ENCODE peak calls at places on chromosome 16, in ten cellular contexts. One of them, this sample, is unnamed.

GRCh38 chr16:85363881-85364280 is 249.2 kb upstream of the GSE1 start:
- DNase-seq in fibroblast of pulmonary artery: peak; percentile 67
- DNase-seq in heart left ventricle: no peak
- DNase-seq in neural progenitor cell: no peak
- DNase-seq in lung: no peak
- DNase-seq in glutamatergic neuron: no peak
- DNase-seq in fibroblast of lung: peak; percentile 95
- DNase-seq in dorsolateral prefrontal cortex: no peak
- DNase-seq in HFF-Myc: no peak
- DNase-seq in activated B cell treated with CpG ODN at 0.5 μM for 24 hours: no peak
- DNase-seq in this sample: no peak

GRCh38 chr16:29821663-29822115 is 1.4 kb downstream of the MVP start:
- DNase-seq in fibroblast of pulmonary artery: peak; percentile 75
- DNase-seq in heart left ventricle: peak; percentile 33
- DNase-seq in neural progenitor cell: no peak
- DNase-seq in lung: peak; percentile 74
- DNase-seq in glutamatergic neuron: no peak
- DNase-seq in fibroblast of lung: peak; percentile 80
- DNase-seq in dorsolateral prefrontal cortex: no peak
- DNase-seq in HFF-Myc: no peak
- DNase-seq in activated B cell treated with CpG ODN at 0.5 μM for 24 hours: no peak
- DNase-seq in this sample: no peak

GRCh38 chr16:87333101-87333500 is 15.9 kb upstream of the C16orf95 start:
- DNase-seq in fibroblast of pulmonary artery: no peak
- DNase-seq in heart left ventricle: no peak
- DNase-seq in neural progenitor cell: no peak
- DNase-seq in lung: no peak
- DNase-seq in glutamatergic neuron: peak; percentile 10
- DNase-seq in fibroblast of lung: no peak
- DNase-seq in dorsolateral prefrontal cortex: peak; percentile 73
- DNase-seq in HFF-Myc: no peak
- DNase-seq in activated B cell treated with CpG ODN at 0.5 μM for 24 hours: no peak
- DNase-seq in this sample: no peak

GRCh38 chr16:15795615-15796014 is 61.2 kb downstream of the MYH11 start:
- DNase-seq in fibroblast of pulmonary artery: no peak
- DNase-seq in heart left ventricle: no peak
- DNase-seq in neural progenitor cell: no peak
- DNase-seq in lung: no peak
- DNase-seq in glutamatergic neuron: no peak
- DNase-seq in fibroblast of lung: no peak
- DNase-seq in dorsolateral prefrontal cortex: no peak
- DNase-seq in HFF-Myc: no peak
- DNase-seq in activated B cell treated with CpG ODN at 0.5 μM for 24 hours: no peak
- DNase-seq in this sample: no peak

GRCh38 chr16:81608515-81609209 is 164.1 kb downstream of the CMIP start:
- DNase-seq in fibroblast of pulmonary artery: peak; percentile 74
- DNase-seq in heart left ventricle: peak; percentile 36
- DNase-seq in neural progenitor cell: peak; percentile 32
- DNase-seq in lung: no peak
- DNase-seq in glutamatergic neuron: no peak
- DNase-seq in fibroblast of lung: peak; percentile 62
- DNase-seq in dorsolateral prefrontal cortex: no peak
- DNase-seq in HFF-Myc: no peak
- DNase-seq in activated B cell treated with CpG ODN at 0.5 μM for 24 hours: no peak
- DNase-seq in this sample: no peak

GRCh38 chr16:49482690-49483089 is 109.1 kb downstream of the C16orf78 start:
- DNase-seq in fibroblast of pulmonary artery: no peak
- DNase-seq in heart left ventricle: no peak
- DNase-seq in neural progenitor cell: no peak
- DNase-seq in lung: no peak
- DNase-seq in glutamatergic neuron: peak; percentile 5
- DNase-seq in fibroblast of lung: no peak
- DNase-seq in dorsolateral prefrontal cortex: peak; percentile 15
- DNase-seq in HFF-Myc: no peak
- DNase-seq in activated B cell treated with CpG ODN at 0.5 μM for 24 hours: no peak
- DNase-seq in this sample: no peak

GRCh38 chr16:88543230-88543813 is 26.9 kb upstream of the ZC3H18 start:
- DNase-seq in fibroblast of pulmonary artery: no peak
- DNase-seq in heart left ventricle: no peak
- DNase-seq in neural progenitor cell: no peak
- DNase-seq in lung: no peak
- DNase-seq in glutamatergic neuron: no peak
- DNase-seq in fibroblast of lung: no peak
- DNase-seq in dorsolateral prefrontal cortex: no peak
- DNase-seq in HFF-Myc: no peak
- DNase-seq in activated B cell treated with CpG ODN at 0.5 μM for 24 hours: no peak
- DNase-seq in this sample: no peak

GRCh38 chr16:65024649-65025243 is 97.1 kb downstream of the CDH11 start:
- DNase-seq in fibroblast of pulmonary artery: peak; percentile 69
- DNase-seq in heart left ventricle: no peak
- DNase-seq in neural progenitor cell: no peak
- DNase-seq in lung: no peak
- DNase-seq in glutamatergic neuron: no peak
- DNase-seq in fibroblast of lung: no peak
- DNase-seq in dorsolateral prefrontal cortex: no peak
- DNase-seq in HFF-Myc: no peak
- DNase-seq in activated B cell treated with CpG ODN at 0.5 μM for 24 hours: no peak
- DNase-seq in this sample: no peak

GRCh38 chr16:84463221-84463620 is 41.2 kb downstream of the MEAK7 start:
- DNase-seq in fibroblast of pulmonary artery: no peak
- DNase-seq in heart left ventricle: no peak
- DNase-seq in neural progenitor cell: no peak
- DNase-seq in lung: no peak
- DNase-seq in glutamatergic neuron: no peak
- DNase-seq in fibroblast of lung: no peak
- DNase-seq in dorsolateral prefrontal cortex: peak; percentile 15
- DNase-seq in HFF-Myc: no peak
- DNase-seq in activated B cell treated with CpG ODN at 0.5 μM for 24 hours: no peak
- DNase-seq in this sample: no peak

GRCh38 chr16:15401972-15402371 is 6.4 kb downstream of the MPV17L start:
- DNase-seq in fibroblast of pulmonary artery: no peak
- DNase-seq in heart left ventricle: no peak
- DNase-seq in neural progenitor cell: no peak
- DNase-seq in lung: no peak
- DNase-seq in glutamatergic neuron: no peak
- DNase-seq in fibroblast of lung: no peak
- DNase-seq in dorsolateral prefrontal cortex: no peak
- DNase-seq in HFF-Myc: no peak
- DNase-seq in activated B cell treated with CpG ODN at 0.5 μM for 24 hours: no peak
- DNase-seq in this sample: no peak

GRCh38 chr16:27566417-27566816 is 16.5 kb downstream of the KATNIP start:
- DNase-seq in fibroblast of pulmonary artery: no peak
- DNase-seq in heart left ventricle: no peak
- DNase-seq in neural progenitor cell: no peak
- DNase-seq in lung: no peak
- DNase-seq in glutamatergic neuron: no peak
- DNase-seq in fibroblast of lung: no peak
- DNase-seq in dorsolateral prefrontal cortex: no peak
- DNase-seq in HFF-Myc: no peak
- DNase-seq in activated B cell treated with CpG ODN at 0.5 μM for 24 hours: no peak
- DNase-seq in this sample: no peak

GRCh38 chr16:87388818-87389134 is 3.4 kb upstream of the MAP1LC3B start:
- DNase-seq in fibroblast of pulmonary artery: no peak
- DNase-seq in heart left ventricle: no peak
- DNase-seq in neural progenitor cell: no peak
- DNase-seq in lung: no peak
- DNase-seq in glutamatergic neuron: no peak
- DNase-seq in fibroblast of lung: no peak
- DNase-seq in dorsolateral prefrontal cortex: no peak
- DNase-seq in HFF-Myc: no peak
- DNase-seq in activated B cell treated with CpG ODN at 0.5 μM for 24 hours: no peak
- DNase-seq in this sample: no peak

GRCh38 chr16:10562361-10562899 is 18.0 kb downstream of the EMP2 start:
- DNase-seq in fibroblast of pulmonary artery: no peak
- DNase-seq in heart left ventricle: no peak
- DNase-seq in neural progenitor cell: no peak
- DNase-seq in lung: no peak
- DNase-seq in glutamatergic neuron: no peak
- DNase-seq in fibroblast of lung: no peak
- DNase-seq in dorsolateral prefrontal cortex: no peak
- DNase-seq in HFF-Myc: no peak
- DNase-seq in activated B cell treated with CpG ODN at 0.5 μM for 24 hours: no peak
- DNase-seq in this sample: no peak

GRCh38 chr16:1839554-1839953 is 12.5 kb downstream of the FAHD1 start:
- DNase-seq in fibroblast of pulmonary artery: peak; percentile 54
- DNase-seq in heart left ventricle: no peak
- DNase-seq in neural progenitor cell: no peak
- DNase-seq in lung: no peak
- DNase-seq in glutamatergic neuron: no peak
- DNase-seq in fibroblast of lung: peak; percentile 82
- DNase-seq in dorsolateral prefrontal cortex: no peak
- DNase-seq in HFF-Myc: peak; percentile 57
- DNase-seq in activated B cell treated with CpG ODN at 0.5 μM for 24 hours: no peak
- DNase-seq in this sample: peak; percentile 18

GRCh38 chr16:11615756-11616447 is 29.2 kb upstream of the LITAF start:
- DNase-seq in fibroblast of pulmonary artery: no peak
- DNase-seq in heart left ventricle: no peak
- DNase-seq in neural progenitor cell: no peak
- DNase-seq in lung: no peak
- DNase-seq in glutamatergic neuron: no peak
- DNase-seq in fibroblast of lung: no peak
- DNase-seq in dorsolateral prefrontal cortex: no peak
- DNase-seq in HFF-Myc: no peak
- DNase-seq in activated B cell treated with CpG ODN at 0.5 μM for 24 hours: no peak
- DNase-seq in this sample: no peak

GRCh38 chr16:83953796-83954576 is 946 bp downstream of the OSGIN1 start:
- DNase-seq in fibroblast of pulmonary artery: peak; percentile 40
- DNase-seq in heart left ventricle: no peak
- DNase-seq in neural progenitor cell: peak; percentile 54
- DNase-seq in lung: no peak
- DNase-seq in glutamatergic neuron: no peak
- DNase-seq in fibroblast of lung: peak; percentile 23
- DNase-seq in dorsolateral prefrontal cortex: no peak
- DNase-seq in HFF-Myc: no peak
- DNase-seq in activated B cell treated with CpG ODN at 0.5 μM for 24 hours: no peak
- DNase-seq in this sample: no peak

GRCh38 chr16:10335681-10336080 is 50.2 kb upstream of the ATF7IP2 start:
- DNase-seq in fibroblast of pulmonary artery: no peak
- DNase-seq in heart left ventricle: no peak
- DNase-seq in neural progenitor cell: no peak
- DNase-seq in lung: no peak
- DNase-seq in glutamatergic neuron: no peak
- DNase-seq in fibroblast of lung: no peak
- DNase-seq in dorsolateral prefrontal cortex: no peak
- DNase-seq in HFF-Myc: no peak
- DNase-seq in activated B cell treated with CpG ODN at 0.5 μM for 24 hours: no peak
- DNase-seq in this sample: no peak

GRCh38 chr16:65846210-65846602 is 520.3 kb upstream of the CDH5 start:
- DNase-seq in fibroblast of pulmonary artery: no peak
- DNase-seq in heart left ventricle: no peak
- DNase-seq in neural progenitor cell: no peak
- DNase-seq in lung: no peak
- DNase-seq in glutamatergic neuron: no peak
- DNase-seq in fibroblast of lung: no peak
- DNase-seq in dorsolateral prefrontal cortex: no peak
- DNase-seq in HFF-Myc: no peak
- DNase-seq in activated B cell treated with CpG ODN at 0.5 μM for 24 hours: no peak
- DNase-seq in this sample: no peak

GRCh38 chr16:85785927-85786326 is 13.4 kb downstream of the EMC8 start:
- DNase-seq in fibroblast of pulmonary artery: no peak
- DNase-seq in heart left ventricle: no peak
- DNase-seq in neural progenitor cell: no peak
- DNase-seq in lung: no peak
- DNase-seq in glutamatergic neuron: no peak
- DNase-seq in fibroblast of lung: peak; percentile 65
- DNase-seq in dorsolateral prefrontal cortex: no peak
- DNase-seq in HFF-Myc: no peak
- DNase-seq in activated B cell treated with CpG ODN at 0.5 μM for 24 hours: no peak
- DNase-seq in this sample: no peak

GRCh38 chr16:12558641-12559040 is 245.0 kb downstream of the CPPED1 start:
- DNase-seq in fibroblast of pulmonary artery: no peak
- DNase-seq in heart left ventricle: no peak
- DNase-seq in neural progenitor cell: no peak
- DNase-seq in lung: no peak
- DNase-seq in glutamatergic neuron: no peak
- DNase-seq in fibroblast of lung: no peak
- DNase-seq in dorsolateral prefrontal cortex: peak; percentile 32
- DNase-seq in HFF-Myc: no peak
- DNase-seq in activated B cell treated with CpG ODN at 0.5 μM for 24 hours: no peak
- DNase-seq in this sample: no peak

GRCh38 chr16:55056585-55057520 is 126.2 kb downstream of the IRX5 start:
- DNase-seq in fibroblast of pulmonary artery: no peak
- DNase-seq in heart left ventricle: peak; percentile 34
- DNase-seq in neural progenitor cell: peak; percentile 84
- DNase-seq in lung: no peak
- DNase-seq in glutamatergic neuron: peak; percentile 78
- DNase-seq in fibroblast of lung: no peak
- DNase-seq in dorsolateral prefrontal cortex: no peak
- DNase-seq in HFF-Myc: no peak
- DNase-seq in activated B cell treated with CpG ODN at 0.5 μM for 24 hours: no peak
- DNase-seq in this sample: no peak

GRCh38 chr16:69927056-69927757 is 23.9 kb upstream of the CLEC18A start:
- DNase-seq in fibroblast of pulmonary artery: peak; percentile 77
- DNase-seq in heart left ventricle: peak; percentile 83
- DNase-seq in neural progenitor cell: no peak
- DNase-seq in lung: no peak
- DNase-seq in glutamatergic neuron: peak; percentile 56
- DNase-seq in fibroblast of lung: peak; percentile 74
- DNase-seq in dorsolateral prefrontal cortex: no peak
- DNase-seq in HFF-Myc: no peak
- DNase-seq in activated B cell treated with CpG ODN at 0.5 μM for 24 hours: no peak
- DNase-seq in this sample: no peak
- TF ChIP-seq CTCF in fibroblast of pulmonary artery: no peak
- TF ChIP-seq CTCF in heart left ventricle: no peak
- TF ChIP-seq CTCF in neural progenitor cell: no peak
- TF ChIP-seq CTCF in lung: no peak
- TF ChIP-seq CTCF in glutamatergic neuron: no peak
- TF ChIP-seq CTCF in fibroblast of lung: no peak
- TF ChIP-seq CTCF in dorsolateral prefrontal cortex: no peak
- TF ChIP-seq CTCF in HFF-Myc: no peak
- TF ChIP-seq CTCF in activated B cell treated with CpG ODN at 0.5 μM for 24 hours: no peak
- TF ChIP-seq CTCF in this sample: no peak

GRCh38 chr16:48365601-48366164 is 19.5 kb downstream of the SIAH1 start:
- DNase-seq in fibroblast of pulmonary artery: peak; percentile 86
- DNase-seq in heart left ventricle: peak; percentile 93
- DNase-seq in neural progenitor cell: peak; percentile 95
- DNase-seq in lung: peak; percentile 92
- DNase-seq in glutamatergic neuron: peak; percentile 93
- DNase-seq in fibroblast of lung: peak; percentile 90
- DNase-seq in dorsolateral prefrontal cortex: peak; percentile 76
- DNase-seq in HFF-Myc: no peak
- DNase-seq in activated B cell treated with CpG ODN at 0.5 μM for 24 hours: peak; percentile 74
- DNase-seq in this sample: peak; percentile 66
- TF ChIP-seq CTCF in fibroblast of pulmonary artery: no peak
- TF ChIP-seq CTCF in heart left ventricle: peak; percentile 28
- TF ChIP-seq CTCF in neural progenitor cell: peak; percentile 17
- TF ChIP-seq CTCF in lung: no peak
- TF ChIP-seq CTCF in glutamatergic neuron: no peak
- TF ChIP-seq CTCF in fibroblast of lung: no peak
- TF ChIP-seq CTCF in dorsolateral prefrontal cortex: no peak
- TF ChIP-seq CTCF in HFF-Myc: no peak
- TF ChIP-seq CTCF in activated B cell treated with CpG ODN at 0.5 μM for 24 hours: no peak
- TF ChIP-seq CTCF in this sample: no peak

GRCh38 chr16:67199808-67200198 is 872 bp downstream of the ELMO3 start:
- DNase-seq in fibroblast of pulmonary artery: no peak
- DNase-seq in heart left ventricle: no peak
- DNase-seq in neural progenitor cell: peak; percentile 61
- DNase-seq in lung: no peak
- DNase-seq in glutamatergic neuron: peak; percentile 50
- DNase-seq in fibroblast of lung: no peak
- DNase-seq in dorsolateral prefrontal cortex: no peak
- DNase-seq in HFF-Myc: no peak
- DNase-seq in activated B cell treated with CpG ODN at 0.5 μM for 24 hours: no peak
- DNase-seq in this sample: no peak
- TF ChIP-seq CTCF in fibroblast of pulmonary artery: no peak
- TF ChIP-seq CTCF in heart left ventricle: no peak
- TF ChIP-seq CTCF in neural progenitor cell: peak; percentile 34
- TF ChIP-seq CTCF in lung: no peak
- TF ChIP-seq CTCF in glutamatergic neuron: peak; percentile 18
- TF ChIP-seq CTCF in fibroblast of lung: no peak
- TF ChIP-seq CTCF in dorsolateral prefrontal cortex: no peak
- TF ChIP-seq CTCF in HFF-Myc: no peak
- TF ChIP-seq CTCF in activated B cell treated with CpG ODN at 0.5 μM for 24 hours: no peak
- TF ChIP-seq CTCF in this sample: no peak

GRCh38 chr16:57563761-57564160 is 21.3 kb downstream of the ADGRG5 start:
- DNase-seq in fibroblast of pulmonary artery: no peak
- DNase-seq in heart left ventricle: no peak
- DNase-seq in neural progenitor cell: no peak
- DNase-seq in lung: no peak
- DNase-seq in glutamatergic neuron: no peak
- DNase-seq in fibroblast of lung: no peak
- DNase-seq in dorsolateral prefrontal cortex: no peak
- DNase-seq in HFF-Myc: no peak
- DNase-seq in activated B cell treated with CpG ODN at 0.5 μM for 24 hours: no peak
- DNase-seq in this sample: no peak
- TF ChIP-seq CTCF in fibroblast of pulmonary artery: no peak
- TF ChIP-seq CTCF in heart left ventricle: no peak
- TF ChIP-seq CTCF in neural progenitor cell: no peak
- TF ChIP-seq CTCF in lung: no peak
- TF ChIP-seq CTCF in glutamatergic neuron: no peak
- TF ChIP-seq CTCF in fibroblast of lung: no peak
- TF ChIP-seq CTCF in dorsolateral prefrontal cortex: no peak
- TF ChIP-seq CTCF in HFF-Myc: no peak
- TF ChIP-seq CTCF in activated B cell treated with CpG ODN at 0.5 μM for 24 hours: no peak
- TF ChIP-seq CTCF in this sample: no peak

This sample was measured in AG09319.